ENCODE peak calls at places on chromosome 17, in five cellular contexts. G, W, O, C and D are unnamed samples.

GRCh38 chr17:6178959-6179358 is 108.8 kb downstream of the WSCD1 start:
- DNase-seq in G (no peak), W (no peak), O (no peak), C (no peak), D (peak; percentile 19)

GRCh38 chr17:13490906-13491502 is 110.7 kb downstream of the HS3ST3A1 start:
- DNase-seq in G (no peak), W (peak; percentile 62), O (no peak), C (no peak), D (no peak)

GRCh38 chr17:1487939-1488825 is 4.3 kb downstream of the MYO1C start:
- DNase-seq in G (peak; percentile 90), W (peak; percentile 84), O (peak; percentile 97), C (peak; percentile 90), D (peak; percentile 80)

GRCh38 chr17:66354981-66355380 is 52.6 kb downstream of the PRKCA start:
- DNase-seq in G (no peak), W (peak; percentile 64), O (no peak), C (no peak), D (no peak)

GRCh38 chr17:9116861-9117568 is 95.7 kb downstream of the NTN1 start:
- DNase-seq in G (no peak), W (no peak), O (no peak), C (no peak), D (no peak)

GRCh38 chr17:79556263-79556662 is 54.6 kb downstream of the RBFOX3 start:
- DNase-seq in G (no peak), W (no peak), O (no peak), C (no peak), D (no peak)

GRCh38 chr17:69900829-69901228 is 174.2 kb upstream of the KCNJ16 start:
- DNase-seq in G (no peak), W (no peak), O (no peak), C (no peak), D (no peak)

GRCh38 chr17:1485311-1485747 is 7.2 kb downstream of the MYO1C start:
- DNase-seq in G (peak; percentile 60), W (no peak), O (peak; percentile 93), C (peak; percentile 65), D (peak; percentile 32)

GRCh38 chr17:40015005-40015997 is at the start of gene CSF3:
- DNase-seq in G (peak; percentile 62), W (no peak), O (no peak), C (no peak), D (no peak)

GRCh38 chr17:29059281-29059680 is 16.3 kb downstream of the PIPOX start:
- DNase-seq in G (no peak), W (peak; percentile 74), O (no peak), C (peak; percentile 58), D (no peak)

GRCh38 chr17:40554646-40555295 is 10.5 kb downstream of the CCR7 start:
- DNase-seq in G (no peak), W (no peak), O (peak; percentile 71), C (no peak), D (no peak)

GRCh38 chr17:71409712-71410111 is 711.1 kb upstream of the SOX9 start:
- DNase-seq in G (no peak), W (peak; percentile 92), O (no peak), C (peak; percentile 41), D (no peak)

GRCh38 chr17:48002920-48003685 is 32.2 kb downstream of the CDK5RAP3 start:
- DNase-seq in G (no peak), W (peak; percentile 30), O (peak; percentile 51), C (no peak), D (peak; percentile 36)

GRCh38 chr17:10117581-10118001 is 80.8 kb downstream of the GAS7 start:
- DNase-seq in G (peak; percentile 18), W (no peak), O (no peak), C (no peak), D (no peak)

GRCh38 chr17:81849457-81849856 is 10.9 kb downstream of the P4HB start:
- DNase-seq in G (no peak), W (no peak), O (no peak), C (no peak), D (no peak)

GRCh38 chr17:1577186-1577585 is 14.6 kb upstream of the PITPNA start:
- DNase-seq in G (peak; percentile 75), W (peak; percentile 92), O (peak; percentile 90), C (peak; percentile 49), D (peak; percentile 93)

GRCh38 chr17:12734852-12735430 is 54.4 kb upstream of the ARHGAP44 start:
- DNase-seq in G (no peak), W (no peak), O (no peak), C (no peak), D (no peak)

GRCh38 chr17:74296548-74296936 is 22.5 kb downstream of the DNAI2 start:
- DNase-seq in G (peak; percentile 42), W (peak; percentile 67), O (no peak), C (peak; percentile 73), D (peak; percentile 94)

GRCh38 chr17:68753985-68754769 is 153.0 kb upstream of the FAM20A start:
- DNase-seq in G (no peak), W (no peak), O (no peak), C (no peak), D (no peak)

GRCh38 chr17:72362466-72363335 is 241.9 kb downstream of the SOX9 start:
- DNase-seq in G (no peak), W (peak; percentile 89), O (no peak), C (peak; percentile 55), D (no peak)

GRCh38 chr17:16322636-16323035 is 30.6 kb downstream of the CENPV start:
- DNase-seq in G (no peak), W (peak; percentile 81), O (no peak), C (no peak), D (no peak)

GRCh38 chr17:37458805-37459204 is 30.9 kb upstream of the DUSP14 start:
- DNase-seq in G (no peak), W (peak; percentile 79), O (no peak), C (peak; percentile 44), D (no peak)

GRCh38 chr17:38542286-38542685 is 63.5 kb downstream of the SRCIN1 start:
- DNase-seq in G (no peak), W (no peak), O (no peak), C (no peak), D (no peak)

GRCh38 chr17:41539979-41540701 is 12.0 kb upstream of the KRT19 start:
- DNase-seq in G (no peak), W (no peak), O (no peak), C (no peak), D (no peak)

GRCh38 chr17:80082403-80083135 is 18.8 kb upstream of the GAA start:
- DNase-seq in G (peak; percentile 57), W (peak; percentile 64), O (peak; percentile 87), C (peak; percentile 81), D (peak; percentile 75)

GRCh38 chr17:7634384-7634783 is 4.4 kb downstream of the SHBG start:
- DNase-seq in G (no peak), W (peak; percentile 28), O (no peak), C (peak; percentile 71), D (peak; percentile 85)
- TF ChIP-seq CTCF in G (peak; percentile 24), W (peak; percentile 67), O (peak; percentile 20), C (peak; percentile 50), D (peak; percentile 87)

DNA sequence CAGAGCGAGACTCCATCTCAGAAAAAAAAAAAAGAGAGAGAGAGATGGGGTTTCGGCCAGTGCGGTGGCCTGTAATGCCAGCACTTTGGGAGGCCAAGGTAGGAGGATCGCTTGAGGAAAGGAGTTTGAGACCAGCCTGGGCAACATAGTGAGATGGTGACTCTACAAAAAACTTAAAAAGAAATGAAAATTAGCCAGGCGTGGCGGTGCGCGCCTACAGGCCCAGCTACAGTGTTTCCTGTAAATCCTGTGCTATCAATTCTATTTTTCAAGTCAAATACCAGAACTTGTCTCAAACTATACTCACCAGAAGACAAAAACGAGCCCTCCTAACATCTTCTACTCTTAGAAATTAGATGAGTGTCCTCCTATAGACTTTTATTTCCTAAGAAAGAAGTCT is 19.3 kb downstream of the UBE2O start:
- DNase-seq in G (no peak), W (no peak), O (no peak), C (no peak), D (no peak)
- H3K4me3 ChIP-seq in G (no peak overlapping the region), W (no peak overlapping the region), O (no peak overlapping the region), C (no peak overlapping the region), D (no peak overlapping the region)

GRCh38 chr17:323721-324139 is 28.9 kb downstream of the RPH3AL start:
- DNase-seq in G (no peak), W (no peak), O (no peak), C (no peak), D (peak; percentile 5)
- H3K4me1 ChIP-seq in G (no peaks in the 10 kb centered on the region), W (no peaks in the 10 kb centered on the region), O (no peaks in the 10 kb centered on the region), C (no peaks in the 10 kb centered on the region), D (no peaks in the 10 kb centered on the region)

DNA sequence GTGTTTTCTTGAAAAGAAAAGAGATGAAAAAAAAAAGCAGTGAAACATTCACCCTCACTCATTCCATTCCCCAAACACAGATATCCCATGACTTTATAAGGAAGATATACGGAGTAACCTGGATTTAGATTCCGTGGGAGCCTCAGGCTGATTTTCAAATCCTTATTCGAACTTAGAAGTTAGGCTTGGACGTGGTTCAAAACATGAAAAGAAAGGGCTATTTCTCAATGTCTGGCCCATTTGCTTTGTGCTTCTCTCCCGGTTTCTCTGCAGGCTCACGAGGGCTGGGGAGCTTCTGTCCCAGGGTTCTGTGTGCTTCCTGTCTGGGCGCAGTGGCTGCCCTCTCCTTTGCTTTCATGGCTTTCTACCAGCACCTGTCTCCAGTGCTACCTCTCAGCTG is 33.9 kb downstream of the CUEDC1 start:
- DNase-seq in G (no peak), W (peak; percentile 60), O (no peak), C (no peak), D (peak; percentile 43)
- TF ChIP-seq CTCF in G (no peak), W (no peak), O (no peak), C (no peak), D (no peak)

DNA sequence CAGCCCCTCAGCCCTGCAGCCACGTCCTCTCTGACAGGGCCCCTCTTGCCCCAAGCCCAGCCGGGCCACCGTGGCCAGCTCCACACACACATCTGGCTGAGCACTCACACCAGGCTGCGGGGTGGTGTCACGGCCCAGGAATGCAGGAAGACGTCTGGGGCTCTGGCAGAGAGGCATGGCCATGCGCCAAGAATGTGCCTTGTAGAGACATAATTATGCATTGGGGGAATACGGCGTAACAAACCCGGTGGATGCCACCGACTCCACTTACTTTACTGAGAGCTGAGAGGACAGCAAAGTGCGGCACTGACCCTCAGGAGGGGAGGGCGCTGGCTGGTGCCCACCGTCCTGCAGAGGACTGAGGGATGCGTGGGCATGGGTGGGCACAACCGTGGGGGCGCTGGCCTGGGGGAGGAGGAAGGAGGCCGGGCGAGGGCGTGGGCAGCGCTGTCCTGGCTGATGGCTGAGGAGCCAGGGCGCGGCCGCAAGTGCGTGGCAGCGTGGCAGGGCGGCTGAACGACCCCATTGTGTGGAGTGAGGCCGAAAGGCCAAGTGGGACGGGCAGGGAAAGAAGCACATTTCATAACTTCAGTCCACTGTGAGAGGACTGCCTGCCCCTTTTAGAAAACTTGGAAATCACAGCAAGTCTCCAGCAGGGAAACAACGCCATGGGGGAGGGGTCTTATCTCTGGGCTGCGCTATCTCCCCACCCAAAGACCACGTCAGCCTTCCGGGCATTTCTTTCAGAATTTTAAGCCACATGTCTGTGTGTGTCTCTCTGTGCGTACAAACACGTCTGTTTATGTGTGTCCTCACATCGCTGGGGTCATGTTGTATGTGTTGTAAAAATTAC is 30.6 kb downstream of the METRNL start:
- DNase-seq in G (peak; percentile 87), W (peak; percentile 97), O (peak; percentile 90), C (peak; percentile 93), D (peak; percentile 95)
- H3K4me3 ChIP-seq in G (no peak overlapping the region), W (peak overlapping the region; percentile 47), O (peak overlapping the region; percentile 38), C (peak overlapping the region; percentile 39), D (no peak overlapping the region)

DNA sequence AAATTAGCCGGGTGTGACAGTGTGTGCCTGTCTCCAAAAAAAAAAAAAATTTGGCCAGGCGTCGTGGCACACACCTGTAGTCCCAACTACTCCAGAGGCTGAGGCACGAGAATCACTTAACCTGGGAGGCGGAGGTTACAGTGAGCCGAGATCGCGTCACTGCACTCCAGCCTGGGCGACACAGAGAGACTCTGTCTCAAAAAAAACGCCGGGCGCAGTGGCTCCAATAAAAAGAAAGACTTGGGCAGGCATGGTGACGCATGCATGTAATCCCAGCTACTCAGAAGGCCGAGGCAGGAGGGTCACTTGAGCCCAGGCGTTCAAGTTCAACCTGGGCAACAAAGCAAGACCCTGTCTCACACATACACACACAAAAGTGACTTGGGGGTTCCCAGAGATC is 3.6 kb downstream of the LSM12 start:
- DNase-seq in G (no peak), W (no peak), O (no peak), C (no peak), D (no peak)
- H3K4me1 ChIP-seq in G (peaks cover 32% of the 10 kb centered on the region), W (peaks cover 6% of the 10 kb centered on the region), O (peaks cover 15% of the 10 kb centered on the region), C (peaks cover 23% of the 10 kb centered on the region), D (peaks cover 38% of the 10 kb centered on the region)